ENCODE peak calls at places on chromosomes 13 and 19, in nine cellular contexts. One of them, this sample, is unnamed.

GRCh38 chr13:108220042-108220441 is 1.9 kb downstream of the ABHD13 start:
- DNase-seq in right lobe of liver: no peak
- DNase-seq in cardiac muscle cell: no peak
- DNase-seq in fibroblast of lung: no peak
- DNase-seq in tibial artery: no peak
- DNase-seq in CD8-positive, alpha-beta T cell: no peak
- DNase-seq in CD4-positive, CD25-positive, alpha-beta regulatory T cell: peak; percentile 20
- DNase-seq in heart right ventricle: no peak
- DNase-seq in astrocyte: no peak
- DNase-seq in this sample: peak; percentile 42

GRCh38 chr19:38545596-38545995 is 72.2 kb downstream of the MAP4K1 start:
- DNase-seq in right lobe of liver: no peak
- DNase-seq in cardiac muscle cell: peak; percentile 26
- DNase-seq in fibroblast of lung: no peak
- DNase-seq in tibial artery: no peak
- DNase-seq in CD8-positive, alpha-beta T cell: no peak
- DNase-seq in CD4-positive, CD25-positive, alpha-beta regulatory T cell: no peak
- DNase-seq in heart right ventricle: no peak
- DNase-seq in astrocyte: no peak
- DNase-seq in this sample: no peak

GRCh38 chr13:75256922-75257321 is 225.0 kb downstream of the TBC1D4 start:
- DNase-seq in right lobe of liver: no peak
- DNase-seq in cardiac muscle cell: no peak
- DNase-seq in fibroblast of lung: peak; percentile 45
- DNase-seq in tibial artery: no peak
- DNase-seq in CD8-positive, alpha-beta T cell: no peak
- DNase-seq in CD4-positive, CD25-positive, alpha-beta regulatory T cell: no peak
- DNase-seq in heart right ventricle: no peak
- DNase-seq in astrocyte: peak; percentile 29
- DNase-seq in this sample: no peak

GRCh38 chr19:3270908-3271307 is 46.4 kb downstream of the CELF5 start:
- DNase-seq in right lobe of liver: no peak
- DNase-seq in cardiac muscle cell: peak; percentile 55
- DNase-seq in fibroblast of lung: peak; percentile 42
- DNase-seq in tibial artery: no peak
- DNase-seq in CD8-positive, alpha-beta T cell: no peak
- DNase-seq in CD4-positive, CD25-positive, alpha-beta regulatory T cell: peak; percentile 64
- DNase-seq in heart right ventricle: no peak
- DNase-seq in astrocyte: peak; percentile 18
- DNase-seq in this sample: no peak

GRCh38 chr19:17341845-17342244 is 4.5 kb downstream of the GTPBP3 start:
- DNase-seq in right lobe of liver: no peak
- DNase-seq in cardiac muscle cell: no peak
- DNase-seq in fibroblast of lung: no peak
- DNase-seq in tibial artery: no peak
- DNase-seq in CD8-positive, alpha-beta T cell: no peak
- DNase-seq in CD4-positive, CD25-positive, alpha-beta regulatory T cell: no peak
- DNase-seq in heart right ventricle: no peak
- DNase-seq in astrocyte: no peak
- DNase-seq in this sample: no peak

GRCh38 chr19:58305932-58306323 is 751 bp downstream of the ERVK3-1 start:
- DNase-seq in right lobe of liver: peak; percentile 24
- DNase-seq in cardiac muscle cell: no peak
- DNase-seq in fibroblast of lung: no peak
- DNase-seq in tibial artery: no peak
- DNase-seq in CD8-positive, alpha-beta T cell: no peak
- DNase-seq in CD4-positive, CD25-positive, alpha-beta regulatory T cell: no peak
- DNase-seq in heart right ventricle: no peak
- DNase-seq in astrocyte: no peak
- DNase-seq in this sample: peak; percentile 21

GRCh38 chr13:104920091-104920490 is 1615.4 kb downstream of the EFNB2 start:
- DNase-seq in right lobe of liver: no peak
- DNase-seq in cardiac muscle cell: no peak
- DNase-seq in fibroblast of lung: no peak
- DNase-seq in tibial artery: no peak
- DNase-seq in CD8-positive, alpha-beta T cell: no peak
- DNase-seq in CD4-positive, CD25-positive, alpha-beta regulatory T cell: no peak
- DNase-seq in heart right ventricle: no peak
- DNase-seq in astrocyte: no peak
- DNase-seq in this sample: no peak

GRCh38 chr19:38657633-38658222 is 10.3 kb downstream of the ACTN4 start:
- DNase-seq in right lobe of liver: no peak
- DNase-seq in cardiac muscle cell: no peak
- DNase-seq in fibroblast of lung: peak; percentile 95
- DNase-seq in tibial artery: no peak
- DNase-seq in CD8-positive, alpha-beta T cell: no peak
- DNase-seq in CD4-positive, CD25-positive, alpha-beta regulatory T cell: no peak
- DNase-seq in heart right ventricle: no peak
- DNase-seq in astrocyte: peak; percentile 95
- DNase-seq in this sample: peak; percentile 48

GRCh38 chr19:15860522-15860921 is 37.4 kb downstream of the CYP4F2 start:
- DNase-seq in right lobe of liver: no peak
- DNase-seq in cardiac muscle cell: no peak
- DNase-seq in fibroblast of lung: no peak
- DNase-seq in tibial artery: no peak
- DNase-seq in CD8-positive, alpha-beta T cell: no peak
- DNase-seq in CD4-positive, CD25-positive, alpha-beta regulatory T cell: no peak
- DNase-seq in heart right ventricle: no peak
- DNase-seq in astrocyte: no peak
- DNase-seq in this sample: no peak

GRCh38 chr13:80476953-80477352 is 136.0 kb upstream of the SPRY2 start:
- DNase-seq in right lobe of liver: no peak
- DNase-seq in cardiac muscle cell: no peak
- DNase-seq in fibroblast of lung: no peak
- DNase-seq in tibial artery: no peak
- DNase-seq in CD8-positive, alpha-beta T cell: no peak
- DNase-seq in CD4-positive, CD25-positive, alpha-beta regulatory T cell: no peak
- DNase-seq in heart right ventricle: no peak
- DNase-seq in astrocyte: no peak
- DNase-seq in this sample: no peak

GRCh38 chr19:45253396-45254027 is 2.4 kb downstream of the MARK4 start:
- DNase-seq in right lobe of liver: no peak
- DNase-seq in cardiac muscle cell: peak; percentile 32
- DNase-seq in fibroblast of lung: peak; percentile 39
- DNase-seq in tibial artery: no peak
- DNase-seq in CD8-positive, alpha-beta T cell: no peak
- DNase-seq in CD4-positive, CD25-positive, alpha-beta regulatory T cell: peak; percentile 42
- DNase-seq in heart right ventricle: no peak
- DNase-seq in astrocyte: peak; percentile 17
- DNase-seq in this sample: no peak

GRCh38 chr19:46043519-46043918 is 2.7 kb upstream of the IGFL4 start:
- DNase-seq in right lobe of liver: no peak
- DNase-seq in cardiac muscle cell: no peak
- DNase-seq in fibroblast of lung: no peak
- DNase-seq in tibial artery: no peak
- DNase-seq in CD8-positive, alpha-beta T cell: no peak
- DNase-seq in CD4-positive, CD25-positive, alpha-beta regulatory T cell: no peak
- DNase-seq in heart right ventricle: no peak
- DNase-seq in astrocyte: no peak
- DNase-seq in this sample: no peak

GRCh38 chr19:38433268-38433733 is at the start of gene RYR1:
- DNase-seq in right lobe of liver: peak; percentile 57
- DNase-seq in cardiac muscle cell: peak; percentile 42
- DNase-seq in fibroblast of lung: peak; percentile 6
- DNase-seq in tibial artery: peak; percentile 71
- DNase-seq in CD8-positive, alpha-beta T cell: no peak
- DNase-seq in CD4-positive, CD25-positive, alpha-beta regulatory T cell: peak; percentile 80
- DNase-seq in heart right ventricle: peak; percentile 27
- DNase-seq in astrocyte: no peak
- DNase-seq in this sample: peak; percentile 15

GRCh38 chr19:19171821-19172532 is 1.9 kb upstream of the MEF2B start:
- DNase-seq in right lobe of liver: peak; percentile 48
- DNase-seq in cardiac muscle cell: peak; percentile 84
- DNase-seq in fibroblast of lung: peak; percentile 31
- DNase-seq in tibial artery: no peak
- DNase-seq in CD8-positive, alpha-beta T cell: no peak
- DNase-seq in CD4-positive, CD25-positive, alpha-beta regulatory T cell: no peak
- DNase-seq in heart right ventricle: no peak
- DNase-seq in astrocyte: no peak
- DNase-seq in this sample: no peak
- H3K4me1 ChIP-seq in right lobe of liver: no peaks in the 10 kb centered on the region
- H3K4me1 ChIP-seq in cardiac muscle cell: no peaks in the 10 kb centered on the region
- H3K4me1 ChIP-seq in fibroblast of lung: peaks cover 3% of the 10 kb centered on the region
- H3K4me1 ChIP-seq in tibial artery: peaks cover 18% of the 10 kb centered on the region
- H3K4me1 ChIP-seq in CD8-positive, alpha-beta T cell: peaks cover 13% of the 10 kb centered on the region
- H3K4me1 ChIP-seq in CD4-positive, CD25-positive, alpha-beta regulatory T cell: peaks cover 15% of the 10 kb centered on the region
- H3K4me1 ChIP-seq in heart right ventricle: peaks cover 14% of the 10 kb centered on the region
- H3K4me1 ChIP-seq in astrocyte: peaks cover 7% of the 10 kb centered on the region
- H3K4me1 ChIP-seq in this sample: peaks cover 10% of the 10 kb centered on the region

GRCh38 chr19:11195169-11195568 is 2.2 kb downstream of the KANK2 start:
- DNase-seq in right lobe of liver: no peak
- DNase-seq in cardiac muscle cell: no peak
- DNase-seq in fibroblast of lung: no peak
- DNase-seq in tibial artery: no peak
- DNase-seq in CD8-positive, alpha-beta T cell: no peak
- DNase-seq in CD4-positive, CD25-positive, alpha-beta regulatory T cell: peak; percentile 34
- DNase-seq in heart right ventricle: peak; percentile 52
- DNase-seq in astrocyte: no peak
- DNase-seq in this sample: no peak
- H3K4me3 ChIP-seq in right lobe of liver: no peak overlapping the region
- H3K4me3 ChIP-seq in cardiac muscle cell: no peak overlapping the region
- H3K4me3 ChIP-seq in fibroblast of lung: peak overlapping the region; percentile 94
- H3K4me3 ChIP-seq in tibial artery: peak overlapping the region; percentile 98
- H3K4me3 ChIP-seq in CD8-positive, alpha-beta T cell: no peak overlapping the region
- H3K4me3 ChIP-seq in CD4-positive, CD25-positive, alpha-beta regulatory T cell: no peak overlapping the region
- H3K4me3 ChIP-seq in heart right ventricle: peak overlapping the region; percentile 72
- H3K4me3 ChIP-seq in astrocyte: peak overlapping the region; percentile 10
- H3K4me3 ChIP-seq in this sample: peak overlapping the region; percentile 2

GRCh38 chr19:19459099-19459498 is 53.6 kb downstream of the GATAD2A start:
- DNase-seq in right lobe of liver: no peak
- DNase-seq in cardiac muscle cell: peak; percentile 37
- DNase-seq in fibroblast of lung: no peak
- DNase-seq in tibial artery: no peak
- DNase-seq in CD8-positive, alpha-beta T cell: no peak
- DNase-seq in CD4-positive, CD25-positive, alpha-beta regulatory T cell: peak; percentile 79
- DNase-seq in heart right ventricle: no peak
- DNase-seq in astrocyte: peak; percentile 25
- DNase-seq in this sample: no peak

GRCh38 chr19:19460761-19461265 is 54.5 kb downstream of the TSSK6 start:
- DNase-seq in right lobe of liver: peak; percentile 62
- DNase-seq in cardiac muscle cell: peak; percentile 48
- DNase-seq in fibroblast of lung: no peak
- DNase-seq in tibial artery: peak; percentile 78
- DNase-seq in CD8-positive, alpha-beta T cell: peak; percentile 25
- DNase-seq in CD4-positive, CD25-positive, alpha-beta regulatory T cell: peak; percentile 84
- DNase-seq in heart right ventricle: peak; percentile 73
- DNase-seq in astrocyte: no peak
- DNase-seq in this sample: peak; percentile 37

GRCh38 chr19:19461306-19461670 is 54.1 kb downstream of the TSSK6 start:
- DNase-seq in right lobe of liver: no peak
- DNase-seq in cardiac muscle cell: no peak
- DNase-seq in fibroblast of lung: no peak
- DNase-seq in tibial artery: no peak
- DNase-seq in CD8-positive, alpha-beta T cell: no peak
- DNase-seq in CD4-positive, CD25-positive, alpha-beta regulatory T cell: no peak
- DNase-seq in heart right ventricle: no peak
- DNase-seq in astrocyte: no peak
- DNase-seq in this sample: no peak

GRCh38 chr19:19459707-19460251 is 54.3 kb downstream of the GATAD2A start:
- DNase-seq in right lobe of liver: peak; percentile 49
- DNase-seq in cardiac muscle cell: peak; percentile 58
- DNase-seq in fibroblast of lung: peak; percentile 76
- DNase-seq in tibial artery: peak; percentile 61
- DNase-seq in CD8-positive, alpha-beta T cell: no peak
- DNase-seq in CD4-positive, CD25-positive, alpha-beta regulatory T cell: peak; percentile 90
- DNase-seq in heart right ventricle: no peak
- DNase-seq in astrocyte: peak; percentile 64
- DNase-seq in this sample: no peak

GRCh38 chr19:19460258-19460731 is 54.8 kb downstream of the GATAD2A start:
- DNase-seq in right lobe of liver: no peak
- DNase-seq in cardiac muscle cell: no peak
- DNase-seq in fibroblast of lung: no peak
- DNase-seq in tibial artery: no peak
- DNase-seq in CD8-positive, alpha-beta T cell: no peak
- DNase-seq in CD4-positive, CD25-positive, alpha-beta regulatory T cell: peak; percentile 63
- DNase-seq in heart right ventricle: no peak
- DNase-seq in astrocyte: no peak
- DNase-seq in this sample: no peak
- H3K4me1 ChIP-seq in right lobe of liver: no peaks in the 10 kb centered on the region
- H3K4me1 ChIP-seq in cardiac muscle cell: peaks cover 56% of the 10 kb centered on the region
- H3K4me1 ChIP-seq in fibroblast of lung: peaks cover 62% of the 10 kb centered on the region
- H3K4me1 ChIP-seq in tibial artery: peaks cover 64% of the 10 kb centered on the region
- H3K4me1 ChIP-seq in CD8-positive, alpha-beta T cell: peaks cover 83% of the 10 kb centered on the region
- H3K4me1 ChIP-seq in CD4-positive, CD25-positive, alpha-beta regulatory T cell: peaks cover 79% of the 10 kb centered on the region
- H3K4me1 ChIP-seq in heart right ventricle: peaks cover 72% of the 10 kb centered on the region
- H3K4me1 ChIP-seq in astrocyte: peaks cover 65% of the 10 kb centered on the region
- H3K4me1 ChIP-seq in this sample: peaks cover 55% of the 10 kb centered on the region

GRCh38 chr19:12786950-12787349 is 4.3 kb upstream of the JUNB start:
- DNase-seq in right lobe of liver: no peak
- DNase-seq in cardiac muscle cell: no peak
- DNase-seq in fibroblast of lung: no peak
- DNase-seq in tibial artery: no peak
- DNase-seq in CD8-positive, alpha-beta T cell: no peak
- DNase-seq in CD4-positive, CD25-positive, alpha-beta regulatory T cell: no peak
- DNase-seq in heart right ventricle: no peak
- DNase-seq in astrocyte: no peak
- DNase-seq in this sample: no peak

GRCh38 chr19:12788682-12789097 is 2.6 kb upstream of the JUNB start:
- DNase-seq in right lobe of liver: peak; percentile 90
- DNase-seq in cardiac muscle cell: peak; percentile 78
- DNase-seq in fibroblast of lung: no peak
- DNase-seq in tibial artery: peak; percentile 86
- DNase-seq in CD8-positive, alpha-beta T cell: no peak
- DNase-seq in CD4-positive, CD25-positive, alpha-beta regulatory T cell: peak; percentile 46
- DNase-seq in heart right ventricle: peak; percentile 92
- DNase-seq in astrocyte: no peak
- DNase-seq in this sample: peak; percentile 91

GRCh38 chr19:12789098-12789903 is 2.0 kb upstream of the JUNB start:
- DNase-seq in right lobe of liver: no peak
- DNase-seq in cardiac muscle cell: no peak
- DNase-seq in fibroblast of lung: no peak
- DNase-seq in tibial artery: no peak
- DNase-seq in CD8-positive, alpha-beta T cell: no peak
- DNase-seq in CD4-positive, CD25-positive, alpha-beta regulatory T cell: peak; percentile 31
- DNase-seq in heart right ventricle: peak; percentile 37
- DNase-seq in astrocyte: no peak
- DNase-seq in this sample: no peak

GRCh38 chr19:12787458-12787857 is 3.8 kb upstream of the JUNB start:
- DNase-seq in right lobe of liver: no peak
- DNase-seq in cardiac muscle cell: no peak
- DNase-seq in fibroblast of lung: no peak
- DNase-seq in tibial artery: no peak
- DNase-seq in CD8-positive, alpha-beta T cell: no peak
- DNase-seq in CD4-positive, CD25-positive, alpha-beta regulatory T cell: no peak
- DNase-seq in heart right ventricle: no peak
- DNase-seq in astrocyte: no peak
- DNase-seq in this sample: peak; percentile 40

GRCh38 chr19:12788025-12788681 is 3.1 kb upstream of the JUNB start:
- DNase-seq in right lobe of liver: no peak
- DNase-seq in cardiac muscle cell: peak; percentile 25
- DNase-seq in fibroblast of lung: no peak
- DNase-seq in tibial artery: no peak
- DNase-seq in CD8-positive, alpha-beta T cell: no peak
- DNase-seq in CD4-positive, CD25-positive, alpha-beta regulatory T cell: no peak
- DNase-seq in heart right ventricle: no peak
- DNase-seq in astrocyte: no peak
- DNase-seq in this sample: no peak
- H3K4me3 ChIP-seq in right lobe of liver: peak overlapping the region; percentile 48
- H3K4me3 ChIP-seq in cardiac muscle cell: no peak overlapping the region
- H3K4me3 ChIP-seq in fibroblast of lung: peak overlapping the region; percentile 96
- H3K4me3 ChIP-seq in tibial artery: peak overlapping the region; percentile 96
- H3K4me3 ChIP-seq in CD8-positive, alpha-beta T cell: no peak overlapping the region
- H3K4me3 ChIP-seq in CD4-positive, CD25-positive, alpha-beta regulatory T cell: no peak overlapping the region
- H3K4me3 ChIP-seq in heart right ventricle: peak overlapping the region; percentile 97
- H3K4me3 ChIP-seq in astrocyte: no peak overlapping the region
- H3K4me3 ChIP-seq in this sample: no peak overlapping the region

This sample was measured in thyroid gland.